ENCODE peak calls at places on chromosome 20, in six cellular contexts. P is OCI-LY7; T is stimulated activated naive B cell treated with anti-CD40 and anti-IgM and Interleukin-4, amounts not matched to agents 10 μg/mL and 1 μg/mL and 100 μg/mL, for 72 hours; E is HCEC 1CT; W is coronary artery; A is HuH-7.5. X is an unnamed sample.

GRCh38 chr20:50546729-50547314 is 36.6 kb downstream of the PTPN1 start:
- DNase-seq in A (no peak), P (peak), T (peak), W (no peak), E (no peak), X (no peak)

GRCh38 chr20:62955519-62956386 is 3.2 kb downstream of the SLC17A9 start:
- DNase-seq in A (peak), W (no peak), T (no peak), P (no peak), E (no peak), X (no peak)

GRCh38 chr20:12153616-12154015 is 235.9 kb downstream of the BTBD3 start:
- DNase-seq in A (no peak), W (no peak), P (no peak), T (no peak), E (peak), X (no peak)

GRCh38 chr20:20364016-20364746 is 3.7 kb upstream of the INSM1 start:
- DNase-seq in P (no peak), W (no peak), T (no peak), E (no peak), A (no peak), X (peak)

GRCh38 chr20:1894951-1895673 is at the start of gene SIRPA:
- DNase-seq in W (peak), E (peak), T (no peak), P (no peak), A (peak), X (peak)

GRCh38 chr20:38334016-38334415 is 12.3 kb upstream of the LBP start:
- DNase-seq in T (no peak), P (no peak), E (no peak), A (no peak), W (no peak), X (no peak)

GRCh38 chr20:22999756-23000155 is 35.4 kb upstream of the SSTR4 start:
- DNase-seq in A (no peak), E (no peak), W (no peak), T (no peak), P (no peak), X (no peak)

GRCh38 chr20:36017034-36017951 is 48.9 kb downstream of the CNBD2 start:
- DNase-seq in A (no peak), P (no peak), W (no peak), T (no peak), E (peak), X (peak)

GRCh38 chr20:64049060-64049886 is at the start of gene SOX18:
- DNase-seq in E (peak), T (no peak), A (peak), P (no peak), W (no peak), X (peak)

GRCh38 chr20:50099121-50099520 is 13.8 kb downstream of the UBE2V1 start:
- DNase-seq in W (no peak), A (no peak), T (no peak), P (no peak), E (no peak), X (no peak)

GRCh38 chr20:53959849-53960585 is 110.4 kb downstream of the BCAS1 start:
- DNase-seq in W (no peak), T (no peak), A (no peak), E (peak), P (no peak), X (no peak)

GRCh38 chr20:1332749-1333300 is 3.9 kb upstream of the SDCBP2 start:
- DNase-seq in T (no peak), P (no peak), E (no peak), W (no peak), A (no peak), X (no peak)

GRCh38 chr20:49976542-49976941 is 6.2 kb upstream of the SNAI1 start:
- DNase-seq in P (no peak), E (peak), A (no peak), T (no peak), W (no peak), X (no peak)

GRCh38 chr20:3796477-3797225 is 541 bp downstream of the CDC25B start:
- DNase-seq in E (no peak), W (no peak), P (peak), A (peak), T (no peak), X (no peak)

GRCh38 chr20:46551508-46552280 is 1.2 kb upstream of the OCSTAMP start:
- DNase-seq in T (no peak), E (no peak), A (no peak), P (no peak), W (no peak), X (no peak)